ENCODE peak calls at places on chromosomes 7 and 10, in ten cellular contexts. One of them, this sample, is unnamed.

GRCh38 chr10:89621438-89621837 is 23.6 kb downstream of the PANK1 start:
- DNase-seq in PC-9: no peak
- DNase-seq in NCI-H1417: no peak
- DNase-seq in adipocyte: no peak
- DNase-seq in activated gamma-delta T cell treated with Interleukin-2 at 50 U/mL for 16 hours: no peak
- DNase-seq in EL: no peak
- DNase-seq in amniotic stem cell: no peak
- DNase-seq in CD14-positive monocyte: no peak
- DNase-seq in memory B cell: no peak
- DNase-seq in cardiac fibroblast: no peak
- DNase-seq in this sample: no peak

GRCh38 chr7:157370761-157371160 is 34.0 kb downstream of the DNAJB6 start:
- DNase-seq in EL: no peak
- DNase-seq in adipocyte: no peak
- DNase-seq in memory B cell: no peak
- DNase-seq in cardiac fibroblast: no peak
- DNase-seq in CD14-positive monocyte: no peak
- DNase-seq in NCI-H1417: no peak
- DNase-seq in PC-9: no peak
- DNase-seq in activated gamma-delta T cell treated with Interleukin-2 at 50 U/mL for 16 hours: no peak
- DNase-seq in amniotic stem cell: no peak
- DNase-seq in this sample: no peak

GRCh38 chr7:144019457-144019856 is 19.3 kb downstream of the OR6B1 start:
- DNase-seq in amniotic stem cell: peak; percentile 87
- DNase-seq in NCI-H1417: no peak
- DNase-seq in EL: peak; percentile 85
- DNase-seq in PC-9: peak; percentile 12
- DNase-seq in cardiac fibroblast: peak; percentile 97
- DNase-seq in activated gamma-delta T cell treated with Interleukin-2 at 50 U/mL for 16 hours: no peak
- DNase-seq in CD14-positive monocyte: no peak
- DNase-seq in memory B cell: no peak
- DNase-seq in adipocyte: peak; percentile 88
- DNase-seq in this sample: no peak

GRCh38 chr10:131852161-131852822 is 48.5 kb upstream of the PPP2R2D start:
- DNase-seq in adipocyte: no peak
- DNase-seq in CD14-positive monocyte: no peak
- DNase-seq in cardiac fibroblast: no peak
- DNase-seq in memory B cell: no peak
- DNase-seq in activated gamma-delta T cell treated with Interleukin-2 at 50 U/mL for 16 hours: no peak
- DNase-seq in EL: no peak
- DNase-seq in PC-9: no peak
- DNase-seq in NCI-H1417: no peak
- DNase-seq in amniotic stem cell: no peak
- DNase-seq in this sample: no peak

GRCh38 chr7:150408393-150409299 is 29.5 kb downstream of the ZNF775 start:
- DNase-seq in NCI-H1417: no peak
- DNase-seq in cardiac fibroblast: no peak
- DNase-seq in amniotic stem cell: no peak
- DNase-seq in adipocyte: no peak
- DNase-seq in activated gamma-delta T cell treated with Interleukin-2 at 50 U/mL for 16 hours: no peak
- DNase-seq in EL: no peak
- DNase-seq in CD14-positive monocyte: no peak
- DNase-seq in memory B cell: peak; percentile 75
- DNase-seq in PC-9: no peak
- DNase-seq in this sample: peak; percentile 28

GRCh38 chr10:79479283-79479909 is 32.9 kb upstream of the EIF5AL1 start:
- DNase-seq in adipocyte: no peak
- DNase-seq in cardiac fibroblast: no peak
- DNase-seq in NCI-H1417: no peak
- DNase-seq in amniotic stem cell: no peak
- DNase-seq in EL: no peak
- DNase-seq in memory B cell: no peak
- DNase-seq in CD14-positive monocyte: no peak
- DNase-seq in PC-9: no peak
- DNase-seq in activated gamma-delta T cell treated with Interleukin-2 at 50 U/mL for 16 hours: no peak
- DNase-seq in this sample: no peak

GRCh38 chr7:17773289-17773626 is 167.0 kb downstream of the SNX13 start:
- DNase-seq in PC-9: no peak
- DNase-seq in NCI-H1417: no peak
- DNase-seq in memory B cell: no peak
- DNase-seq in activated gamma-delta T cell treated with Interleukin-2 at 50 U/mL for 16 hours: no peak
- DNase-seq in amniotic stem cell: no peak
- DNase-seq in EL: peak; percentile 84
- DNase-seq in CD14-positive monocyte: peak; percentile 81
- DNase-seq in adipocyte: peak; percentile 93
- DNase-seq in cardiac fibroblast: peak; percentile 96
- DNase-seq in this sample: no peak

GRCh38 chr7:96657347-96658010 is 52.2 kb downstream of the SEM1 start:
- DNase-seq in adipocyte: no peak
- DNase-seq in cardiac fibroblast: no peak
- DNase-seq in memory B cell: no peak
- DNase-seq in CD14-positive monocyte: no peak
- DNase-seq in amniotic stem cell: no peak
- DNase-seq in EL: no peak
- DNase-seq in PC-9: no peak
- DNase-seq in NCI-H1417: no peak
- DNase-seq in activated gamma-delta T cell treated with Interleukin-2 at 50 U/mL for 16 hours: no peak
- DNase-seq in this sample: no peak

GRCh38 chr7:31314781-31315180 is 25.7 kb downstream of the NEUROD6 start:
- DNase-seq in EL: no peak
- DNase-seq in cardiac fibroblast: no peak
- DNase-seq in NCI-H1417: no peak
- DNase-seq in CD14-positive monocyte: no peak
- DNase-seq in activated gamma-delta T cell treated with Interleukin-2 at 50 U/mL for 16 hours: no peak
- DNase-seq in memory B cell: no peak
- DNase-seq in amniotic stem cell: no peak
- DNase-seq in adipocyte: no peak
- DNase-seq in PC-9: no peak
- DNase-seq in this sample: no peak

GRCh38 chr10:22719406-22720042 is 5.1 kb upstream of the PIP4K2A start:
- DNase-seq in PC-9: no peak
- DNase-seq in EL: no peak
- DNase-seq in NCI-H1417: no peak
- DNase-seq in CD14-positive monocyte: no peak
- DNase-seq in cardiac fibroblast: no peak
- DNase-seq in amniotic stem cell: no peak
- DNase-seq in activated gamma-delta T cell treated with Interleukin-2 at 50 U/mL for 16 hours: no peak
- DNase-seq in adipocyte: no peak
- DNase-seq in memory B cell: no peak
- DNase-seq in this sample: no peak

GRCh38 chr7:22361795-22362194 is 4.8 kb upstream of the RAPGEF5 start:
- DNase-seq in amniotic stem cell: no peak
- DNase-seq in NCI-H1417: no peak
- DNase-seq in memory B cell: no peak
- DNase-seq in EL: peak; percentile 15
- DNase-seq in cardiac fibroblast: peak; percentile 42
- DNase-seq in CD14-positive monocyte: no peak
- DNase-seq in PC-9: peak; percentile 57
- DNase-seq in activated gamma-delta T cell treated with Interleukin-2 at 50 U/mL for 16 hours: no peak
- DNase-seq in adipocyte: no peak
- DNase-seq in this sample: no peak

GRCh38 chr7:65251851-65252620 is 121.6 kb upstream of the ZNF92 start:
- DNase-seq in PC-9: peak; percentile 55
- DNase-seq in memory B cell: peak; percentile 25
- DNase-seq in amniotic stem cell: no peak
- DNase-seq in adipocyte: peak; percentile 49
- DNase-seq in NCI-H1417: peak; percentile 95
- DNase-seq in activated gamma-delta T cell treated with Interleukin-2 at 50 U/mL for 16 hours: peak; percentile 38
- DNase-seq in cardiac fibroblast: peak; percentile 28
- DNase-seq in EL: peak; percentile 8
- DNase-seq in CD14-positive monocyte: no peak
- DNase-seq in this sample: no peak

GRCh38 chr10:56139405-56139804 is 221.7 kb downstream of the ZWINT start:
- DNase-seq in activated gamma-delta T cell treated with Interleukin-2 at 50 U/mL for 16 hours: no peak
- DNase-seq in amniotic stem cell: no peak
- DNase-seq in NCI-H1417: no peak
- DNase-seq in PC-9: no peak
- DNase-seq in adipocyte: no peak
- DNase-seq in memory B cell: no peak
- DNase-seq in CD14-positive monocyte: no peak
- DNase-seq in cardiac fibroblast: no peak
- DNase-seq in EL: no peak
- DNase-seq in this sample: no peak

GRCh38 chr10:128286413-128287097 is 160.3 kb upstream of the MKI67 start:
- DNase-seq in CD14-positive monocyte: no peak
- DNase-seq in PC-9: no peak
- DNase-seq in activated gamma-delta T cell treated with Interleukin-2 at 50 U/mL for 16 hours: no peak
- DNase-seq in adipocyte: no peak
- DNase-seq in memory B cell: no peak
- DNase-seq in amniotic stem cell: no peak
- DNase-seq in cardiac fibroblast: no peak
- DNase-seq in NCI-H1417: no peak
- DNase-seq in EL: no peak
- DNase-seq in this sample: no peak

GRCh38 chr7:127792528-127793342 is 140.7 kb downstream of the SND1 start:
- DNase-seq in CD14-positive monocyte: no peak
- DNase-seq in cardiac fibroblast: peak; percentile 35
- DNase-seq in activated gamma-delta T cell treated with Interleukin-2 at 50 U/mL for 16 hours: peak; percentile 8
- DNase-seq in memory B cell: peak; percentile 44
- DNase-seq in PC-9: peak; percentile 9
- DNase-seq in adipocyte: no peak
- DNase-seq in NCI-H1417: peak; percentile 22
- DNase-seq in EL: no peak
- DNase-seq in amniotic stem cell: no peak
- DNase-seq in this sample: no peak

GRCh38 chr10:15461353-15462108 is 90.4 kb upstream of the FAM171A1 start:
- DNase-seq in memory B cell: no peak
- DNase-seq in PC-9: no peak
- DNase-seq in activated gamma-delta T cell treated with Interleukin-2 at 50 U/mL for 16 hours: no peak
- DNase-seq in CD14-positive monocyte: no peak
- DNase-seq in NCI-H1417: no peak
- DNase-seq in EL: peak; percentile 95
- DNase-seq in amniotic stem cell: peak; percentile 74
- DNase-seq in adipocyte: peak; percentile 89
- DNase-seq in cardiac fibroblast: peak; percentile 76
- DNase-seq in this sample: no peak

GRCh38 chr7:47846117-47846836 is 102.0 kb downstream of the PKD1L1 start:
- DNase-seq in EL: peak; percentile 57
- DNase-seq in cardiac fibroblast: peak; percentile 73
- DNase-seq in adipocyte: peak; percentile 49
- DNase-seq in NCI-H1417: no peak
- DNase-seq in memory B cell: no peak
- DNase-seq in activated gamma-delta T cell treated with Interleukin-2 at 50 U/mL for 16 hours: no peak
- DNase-seq in amniotic stem cell: no peak
- DNase-seq in CD14-positive monocyte: no peak
- DNase-seq in PC-9: peak; percentile 23
- DNase-seq in this sample: no peak

GRCh38 chr7:118217068-118217715 is 7.3 kb upstream of the ANKRD7 start:
- DNase-seq in amniotic stem cell: no peak
- DNase-seq in CD14-positive monocyte: no peak
- DNase-seq in activated gamma-delta T cell treated with Interleukin-2 at 50 U/mL for 16 hours: no peak
- DNase-seq in PC-9: no peak
- DNase-seq in EL: no peak
- DNase-seq in NCI-H1417: no peak
- DNase-seq in cardiac fibroblast: no peak
- DNase-seq in memory B cell: no peak
- DNase-seq in adipocyte: no peak
- DNase-seq in this sample: no peak

This sample was measured in activated CD4-positive, CD25-positive, alpha-beta regulatory T cell treated with anti-CD3 and anti-CD28 coated beads, Interleukin-2, amount 50 U/mL, for 72 hours.